ENCODE peak calls at places on chromosomes 13 and 19, in five cellular contexts. H is KG1, C is M059J, G is body of pancreas, B is T-helper 17 cell. T is an unnamed sample.

GRCh38 chr13:53150568-53150967 is 122.0 kb downstream of the OLFM4 start:
- DNase-seq in C (peak), G (peak), B (no peak), H (no peak), T (no peak)

GRCh38 chr13:79736356-79736755 is 255.4 kb downstream of the NDFIP2 start:
- DNase-seq in H (no peak), C (no peak), G (no peak), B (no peak), T (no peak)

GRCh38 chr19:55018216-55018615 is 19.8 kb downstream of the GP6 start:
- DNase-seq in B (no peak), G (no peak), H (no peak), C (no peak), T (no peak)

GRCh38 chr13:97101912-97102311 is 107.6 kb upstream of the OXGR1 start:
- DNase-seq in H (no peak), C (no peak), G (no peak), B (no peak), T (no peak)

GRCh38 chr13:39284801-39285388 is 246.6 kb downstream of the NHLRC3 start:
- DNase-seq in C (no peak), G (no peak), H (no peak), B (no peak), T (no peak)

GRCh38 chr19:4369888-4370260 is 26.5 kb downstream of the MPND start:
- DNase-seq in B (peak), C (no peak), G (no peak), H (peak), T (no peak)

GRCh38 chr19:2270157-2270571 is 11.8 kb downstream of the PEAK3 start:
- DNase-seq in C (no peak), H (no peak), B (no peak), G (peak), T (no peak)

GRCh38 chr13:32206097-32206740 is 108.9 kb downstream of the ZAR1L start:
- DNase-seq in G (no peak), H (no peak), C (peak), B (no peak), T (no peak)

GRCh38 chr13:27621116-27621365 is 651 bp upstream of the POLR1D start:
- DNase-seq in C (no peak), G (no peak), B (no peak), H (no peak), T (no peak)

GRCh38 chr13:39462456-39462855 is 140.5 kb downstream of the LHFPL6 start:
- DNase-seq in C (no peak), B (no peak), H (no peak), G (no peak), T (no peak)

GRCh38 chr13:51801631-51802099 is 2.3 kb downstream of the DHRS12 start:
- DNase-seq in H (no peak), B (no peak), C (peak), G (peak), T (no peak)

GRCh38 chr13:108463365-108463764 is 166.0 kb upstream of the MYO16 start:
- DNase-seq in B (no peak), H (no peak), G (no peak), C (peak), T (no peak)

GRCh38 chr13:77893066-77893465 is 25.6 kb downstream of the EDNRB start:
- DNase-seq in G (no peak), H (no peak), B (no peak), C (no peak), T (no peak)

GRCh38 chr13:37295573-37295972 is 190.1 kb upstream of the CSNK1A1L start:
- DNase-seq in H (no peak), B (no peak), C (no peak), G (no peak), T (no peak)

GRCh38 chr13:44951184-44951583 is 38.1 kb downstream of the NUFIP1 start:
- DNase-seq in H (no peak), C (peak), G (no peak), B (no peak), T (no peak)

GRCh38 chr13:74910399-74910798 is 571.6 kb downstream of the TBC1D4 start:
- DNase-seq in G (no peak), C (no peak), H (no peak), B (no peak), T (no peak)

GRCh38 chr19:16315825-16316505 is 8.7 kb upstream of the KLF2 start:
- DNase-seq in B (no peak), G (peak), H (no peak), C (peak), T (peak)

GRCh38 chr13:24221007-24221406 is 60.5 kb downstream of the SPATA13 start:
- DNase-seq in H (no peak), C (no peak), G (peak), B (no peak), T (no peak)

GRCh38 chr13:83620535-83621220 is 261.6 kb downstream of the SLITRK1 start:
- DNase-seq in H (no peak), C (peak), G (no peak), B (no peak), T (no peak)

GRCh38 chr13:103884139-103884723 is 818.0 kb upstream of the SLC10A2 start:
- DNase-seq in B (no peak), H (no peak), C (no peak), G (no peak), T (no peak)

GRCh38 chr19:42528354-42529247 is at the start of gene CEACAM1:
- DNase-seq in C (peak), B (peak), H (no peak), G (peak), T (no peak)

GRCh38 chr19:46863818-46864629 is 3.2 kb downstream of the ARHGAP35 start:
- DNase-seq in C (peak), H (no peak), G (peak), B (no peak), T (no peak)

GRCh38 chr13:52738719-52739467 is 727 bp downstream of the CNMD start:
- DNase-seq in H (no peak), B (no peak), C (no peak), G (no peak), T (no peak)

GRCh38 chr19:38786572-38787265 is 2.3 kb upstream of the LGALS7B start:
- DNase-seq in G (no peak), C (no peak), B (no peak), H (no peak), T (no peak)

GRCh38 chr13:50125306-50125555 is 110.0 kb downstream of the KCNRG start:
- DNase-seq in B (no peak), H (no peak), C (no peak), G (peak), T (no peak)

GRCh38 chr19:47111081-47111589 is 2.4 kb downstream of the ZC3H4 start:
- DNase-seq in H (no peak), B (peak), G (peak), C (no peak), T (no peak)

GRCh38 chr13:91058066-91058465 is 289.4 kb upstream of the MIR17HG start:
- DNase-seq in B (no peak), H (no peak), C (no peak), G (no peak), T (no peak)

GRCh38 chr19:2043269-2043641 is 7.8 kb downstream of the MKNK2 start:
- DNase-seq in B (no peak), C (no peak), H (no peak), G (no peak), T (no peak)

GRCh38 chr13:106151056-106151699 is 384.3 kb downstream of the EFNB2 start:
- DNase-seq in H (no peak), G (no peak), B (no peak), C (peak), T (no peak)

GRCh38 chr19:38727868-38728660 is 16.2 kb downstream of the CAPN12 start:
- DNase-seq in C (no peak), H (no peak), B (no peak), G (peak), T (no peak)

GRCh38 chr19:11479470-11480080 is 1.3 kb downstream of the ELAVL3 start:
- DNase-seq in C (no peak), H (no peak), B (peak), G (no peak), T (no peak)

GRCh38 chr13:80477641-80478443 is 136.9 kb upstream of the SPRY2 start:
- DNase-seq in B (no peak), H (no peak), C (no peak), G (no peak), T (no peak)

GRCh38 chr13:101626925-101627555 is 174.6 kb downstream of the ITGBL1 start:
- DNase-seq in H (peak), B (no peak), C (peak), G (no peak), T (no peak)

GRCh38 chr13:95547531-95548167 is 4.9 kb upstream of the CLDN10 start:
- DNase-seq in G (no peak), B (no peak), C (peak), H (no peak), T (no peak)

GRCh38 chr19:38759590-38760003 is 13.7 kb downstream of the LGALS7 start:
- DNase-seq in B (no peak), G (peak), H (no peak), C (peak), T (no peak)

GRCh38 chr13:110433014-110433413 is 125.9 kb downstream of the COL4A2 start:
- DNase-seq in B (no peak), C (no peak), G (no peak), H (no peak), T (no peak)

GRCh38 chr19:18161691-18162039 is 8.7 kb downstream of the PIK3R2 start:
- DNase-seq in C (no peak), B (no peak), G (no peak), H (no peak), T (no peak)

GRCh38 chr19:17331254-17331558 is 3.4 kb downstream of the ANO8 start:
- DNase-seq in G (no peak), H (no peak), B (no peak), C (no peak), T (no peak)